ENCODE peak calls at places on chromosome 18, in seven cellular contexts. W is foreskin keratinocyte, K is esophagus muscularis mucosa, X is A549, Z is endodermal cell, H is AG04450, T is Calu3. N is an unnamed sample.

GRCh38 chr18:22345733-22346132 is 72.0 kb downstream of the CTAGE1 start:
- DNase-seq in X (no peak), K (peak; percentile 45), W (no peak), T (no peak), H (no peak), Z (no peak), N (no peak)

GRCh38 chr18:49970288-49970687 is 157.0 kb upstream of the ACAA2 start:
- DNase-seq in W (no peak), Z (no peak), H (no peak), K (no peak), T (no peak), X (no peak), N (no peak)

GRCh38 chr18:43789234-43790000 is 512.1 kb upstream of the SYT4 start:
- DNase-seq in X (no peak), Z (no peak), T (no peak), K (no peak), W (no peak), H (no peak), N (peak; percentile 12)

GRCh38 chr18:24267878-24268277 is 129.0 kb downstream of the CABYR start:
- DNase-seq in K (no peak), X (no peak), T (no peak), W (no peak), H (no peak), Z (no peak), N (no peak)

GRCh38 chr18:12361770-12362378 is 15.2 kb downstream of the AFG3L2 start:
- DNase-seq in T (no peak), Z (no peak), K (no peak), W (no peak), X (no peak), H (no peak), N (no peak)

GRCh38 chr18:25033747-25034471 is 318.1 kb downstream of the ZNF521 start:
- DNase-seq in W (peak; percentile 24), Z (no peak), K (no peak), X (no peak), H (no peak), T (no peak), N (no peak)

GRCh38 chr18:11553098-11553940 is 56.1 kb upstream of the SLC35G4 start:
- DNase-seq in H (peak; percentile 23), Z (peak; percentile 88), W (no peak), X (peak; percentile 52), T (peak; percentile 53), K (peak; percentile 89), N (peak; percentile 6)

GRCh38 chr18:10240276-10240675 is 214.2 kb upstream of the APCDD1 start:
- DNase-seq in Z (no peak), X (no peak), W (no peak), K (no peak), T (no peak), H (no peak), N (no peak)

GRCh38 chr18:63757541-63757940 is 17.7 kb upstream of the SERPINB7 start:
- DNase-seq in H (no peak), X (no peak), W (no peak), Z (no peak), T (no peak), K (no peak), N (no peak)

GRCh38 chr18:57242285-57242684 is 95.4 kb downstream of the BOD1L2 start:
- DNase-seq in W (no peak), T (no peak), K (no peak), H (no peak), Z (no peak), X (no peak), N (no peak)

GRCh38 chr18:23137788-23138216 is 2.5 kb downstream of the CABLES1 start:
- DNase-seq in T (no peak), X (no peak), Z (no peak), H (no peak), K (no peak), W (no peak), N (no peak)

GRCh38 chr18:13616041-13616440 is 110.3 kb downstream of the FAM210A start:
- DNase-seq in W (no peak), X (no peak), Z (no peak), K (peak; percentile 26), T (no peak), H (no peak), N (no peak)

DNA sequence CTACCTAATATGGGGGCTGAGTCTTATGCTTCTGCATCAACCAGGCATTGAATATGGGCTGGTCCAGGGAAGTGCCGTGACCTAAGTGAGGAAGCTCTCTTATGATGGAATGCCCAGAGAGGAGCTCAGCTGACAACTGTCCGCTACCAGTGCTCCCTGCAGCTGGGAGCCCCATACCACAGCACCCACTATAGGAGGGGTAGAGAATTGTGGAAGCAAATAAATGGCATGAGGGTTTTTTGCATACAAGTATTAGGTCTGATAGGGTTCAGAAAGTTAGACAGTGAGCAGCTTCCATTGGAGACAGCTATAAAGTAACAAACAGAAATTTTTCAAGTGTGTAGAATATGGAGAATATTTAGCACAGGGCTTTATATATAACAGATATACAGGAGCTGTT is 4.6 kb downstream of the TIMM21 start:
- DNase-seq in H (no peak), W (no peak), Z (no peak), K (no peak), T (no peak), X (no peak), N (no peak)
- TF ChIP-seq CTCF in H (peak; percentile 39), W (peak; percentile 46), Z (peak; percentile 34), K (no peak), T (peak; percentile 39), X (no peak), N (peak; percentile 42)

GRCh38 chr18:48230459-48231113 is 178.6 kb downstream of the ZBTB7C start:
- DNase-seq in K (no peak), Z (peak; percentile 94), T (peak; percentile 65), W (no peak), X (peak; percentile 66), H (peak; percentile 3), N (peak; percentile 12)
- TF ChIP-seq CTCF in K (peak; percentile 57), Z (peak; percentile 93), T (peak; percentile 53), W (peak; percentile 86), X (peak; percentile 49), H (peak; percentile 52), N (peak; percentile 83)

DNA sequence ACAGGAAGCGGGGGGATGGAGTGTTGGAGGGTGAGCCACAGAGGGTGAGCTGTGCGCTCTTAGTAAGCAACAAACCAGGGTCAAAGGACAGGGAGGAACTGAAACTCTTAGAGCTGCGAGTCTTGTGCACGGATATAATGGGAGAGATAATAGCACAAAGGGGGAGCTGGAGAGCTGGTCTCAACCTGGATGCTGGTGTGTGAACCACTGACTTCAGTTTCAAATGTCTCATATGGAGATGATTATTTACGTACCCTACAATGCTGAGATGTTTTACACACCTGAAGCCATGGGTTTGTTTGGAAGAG is 35.9 kb downstream of the PTGR3 start:
- DNase-seq in H (no peak), T (no peak), Z (peak; percentile 45), K (peak; percentile 89), X (no peak), W (no peak), N (no peak)
- TF ChIP-seq CTCF in H (no peak), T (no peak), Z (peak; percentile 42), K (no peak), X (no peak), W (peak; percentile 21), N (peak; percentile 26)

DNA sequence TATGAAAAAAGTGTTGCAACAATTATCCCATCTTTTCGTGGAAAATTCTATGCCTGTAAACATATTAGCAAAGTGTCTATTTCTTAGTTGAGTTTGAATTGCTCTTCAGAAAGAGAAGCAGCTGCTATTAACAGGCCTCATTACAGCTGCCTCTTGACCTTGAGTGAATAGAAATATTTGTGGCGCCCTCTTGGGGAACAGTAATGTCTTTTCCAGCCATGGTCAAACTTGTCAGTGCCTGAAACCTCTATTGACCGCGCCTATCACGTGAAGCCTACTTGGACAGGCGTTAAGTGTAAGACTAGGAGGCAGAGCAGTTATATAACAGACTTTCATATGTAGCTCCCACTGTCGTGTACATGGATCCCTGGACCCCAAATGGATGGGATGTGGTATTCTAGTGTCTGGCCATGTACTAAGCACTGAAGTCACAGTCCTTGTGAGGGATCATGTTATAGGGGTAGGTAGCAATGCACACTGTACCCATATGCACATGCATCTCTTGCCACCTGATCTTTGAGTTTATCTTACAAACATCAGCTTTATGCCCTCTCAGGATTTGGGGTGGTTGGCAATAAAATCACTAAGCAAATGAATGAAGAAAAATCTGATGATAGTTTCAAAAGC is 245.0 kb downstream of the PTGR3 start:
- DNase-seq in K (no peak), Z (peak; percentile 74), X (peak; percentile 47), W (no peak), H (no peak), T (peak; percentile 43), N (no peak)
- TF ChIP-seq CTCF in K (peak; percentile 26), Z (peak; percentile 75), X (peak; percentile 40), W (peak; percentile 60), H (peak; percentile 51), T (peak; percentile 60), N (peak; percentile 65)